ENCODE peak calls at places on chromosomes 7 and 10, in eight cellular contexts. P, Y, R, I, G, U, H and L are unnamed samples.

GRCh38 chr7:32266932-32267475 is 196.8 kb upstream of the PDE1C start:
- DNase-seq in P (no peak), U (no peak), G (no peak), R (no peak), H (no peak), Y (no peak), I (no peak), L (no peak)

GRCh38 chr7:155847821-155848435 is 35.7 kb upstream of the SHH start:
- DNase-seq in G (no peak), R (no peak), P (no peak), U (no peak), H (no peak), I (no peak), Y (no peak), L (no peak)

GRCh38 chr7:143413123-143413522 is 4.5 kb upstream of the EPHA1 start:
- DNase-seq in U (peak), Y (no peak), G (no peak), I (no peak), R (no peak), H (no peak), P (no peak), L (no peak)

GRCh38 chr10:31320179-31320597 is 1.2 kb downstream of the ZEB1 start:
- DNase-seq in U (peak), Y (peak), R (peak), I (peak), P (peak), H (no peak), G (no peak), L (peak)

GRCh38 chr10:18293536-18294510 is 153.6 kb downstream of the CACNB2 start:
- DNase-seq in P (no peak), I (no peak), Y (no peak), R (no peak), H (no peak), U (no peak), G (no peak), L (no peak)

GRCh38 chr7:17380696-17381662 is 82.5 kb downstream of the AHR start:
- DNase-seq in H (no peak), R (no peak), Y (no peak), I (no peak), G (no peak), P (no peak), U (no peak), L (no peak)

GRCh38 chr7:25382175-25382574 is 153.9 kb upstream of the NPVF start:
- DNase-seq in U (no peak), R (no peak), H (no peak), I (no peak), G (no peak), Y (no peak), P (no peak), L (no peak)

GRCh38 chr7:55556031-55556430 is 16.3 kb downstream of the VOPP1 start:
- DNase-seq in H (no peak), P (no peak), G (no peak), Y (no peak), R (no peak), I (no peak), U (no peak), L (no peak)

GRCh38 chr10:102677736-102678354 is 33.6 kb downstream of the TRIM8 start:
- DNase-seq in G (no peak), H (no peak), U (no peak), Y (no peak), P (no peak), I (no peak), R (no peak), L (no peak)

GRCh38 chr10:60978287-60979115 is 34.5 kb upstream of the RHOBTB1 start:
- DNase-seq in U (peak), H (peak), R (no peak), P (no peak), I (no peak), Y (no peak), G (no peak), L (no peak)

GRCh38 chr7:17989546-17989945 is 38.1 kb downstream of the PRPS1L1 start:
- DNase-seq in U (no peak), I (no peak), H (no peak), R (no peak), Y (no peak), G (no peak), P (no peak), L (no peak)

GRCh38 chr7:34073676-34074075 is 168.3 kb downstream of the BMPER start:
- DNase-seq in Y (no peak), H (no peak), I (no peak), R (no peak), P (no peak), U (no peak), G (no peak), L (no peak)

GRCh38 chr7:156151082-156151481 is 338.8 kb upstream of the SHH start:
- DNase-seq in H (no peak), R (no peak), U (no peak), P (no peak), Y (no peak), G (no peak), I (no peak), L (no peak)

GRCh38 chr10:14047431-14047830 is 283.3 kb downstream of the FRMD4A start:
- DNase-seq in Y (no peak), P (no peak), G (no peak), U (no peak), R (no peak), H (no peak), I (no peak), L (no peak)

GRCh38 chr10:33238643-33239042 is 95.8 kb downstream of the NRP1 start:
- DNase-seq in I (no peak), R (no peak), P (no peak), G (no peak), U (no peak), H (peak), Y (no peak), L (no peak)

GRCh38 chr10:22159979-22160378 is 57.8 kb downstream of the EBLN1 start:
- DNase-seq in Y (no peak), R (no peak), I (no peak), P (no peak), U (no peak), G (no peak), H (no peak), L (no peak)